ENCODE peak calls at places on chromosome 21, in five cellular contexts. One of them, this sample, is unnamed.

GRCh38 chr21:21715286-21715969 is 717.2 kb downstream of the NCAM2 start:
- DNase-seq in activated naive CD4-positive, alpha-beta T cell: no peak
- DNase-seq in activated CD4-positive, alpha-beta T cell treated with anti-CD3 and anti-CD28 coated beads, Interleukin-2, amount 50 U/mL, for 24 hours: no peak
- DNase-seq in effector CD4-positive, alpha-beta T cell: no peak
- DNase-seq in activated CD8-positive, alpha-beta memory T cell treated with anti-CD3 and anti-CD28 coated beads for 24 hours: no peak
- DNase-seq in this sample: no peak

GRCh38 chr21:42160950-42161225 is 58.1 kb upstream of the ABCG1 start:
- DNase-seq in effector CD4-positive, alpha-beta T cell: no peak
- DNase-seq in activated CD4-positive, alpha-beta T cell treated with anti-CD3 and anti-CD28 coated beads, Interleukin-2, amount 50 U/mL, for 24 hours: no peak
- DNase-seq in activated naive CD4-positive, alpha-beta T cell: no peak
- DNase-seq in activated CD8-positive, alpha-beta memory T cell treated with anti-CD3 and anti-CD28 coated beads for 24 hours: no peak
- DNase-seq in this sample: no peak

GRCh38 chr21:44913425-44914175 is 7.1 kb downstream of the ITGB2 start:
- DNase-seq in activated CD4-positive, alpha-beta T cell treated with anti-CD3 and anti-CD28 coated beads, Interleukin-2, amount 50 U/mL, for 24 hours: no peak
- DNase-seq in activated naive CD4-positive, alpha-beta T cell: no peak
- DNase-seq in activated CD8-positive, alpha-beta memory T cell treated with anti-CD3 and anti-CD28 coated beads for 24 hours: no peak
- DNase-seq in effector CD4-positive, alpha-beta T cell: no peak
- DNase-seq in this sample: no peak

GRCh38 chr21:31343680-31344480 is at the start of gene TIAM1:
- DNase-seq in activated naive CD4-positive, alpha-beta T cell: no peak
- DNase-seq in activated CD8-positive, alpha-beta memory T cell treated with anti-CD3 and anti-CD28 coated beads for 24 hours: peak; percentile 73
- DNase-seq in activated CD4-positive, alpha-beta T cell treated with anti-CD3 and anti-CD28 coated beads, Interleukin-2, amount 50 U/mL, for 24 hours: no peak
- DNase-seq in effector CD4-positive, alpha-beta T cell: no peak
- DNase-seq in this sample: no peak

GRCh38 chr21:40686526-40686925 is 160.4 kb downstream of the DSCAM start:
- DNase-seq in activated naive CD4-positive, alpha-beta T cell: no peak
- DNase-seq in effector CD4-positive, alpha-beta T cell: no peak
- DNase-seq in activated CD8-positive, alpha-beta memory T cell treated with anti-CD3 and anti-CD28 coated beads for 24 hours: no peak
- DNase-seq in activated CD4-positive, alpha-beta T cell treated with anti-CD3 and anti-CD28 coated beads, Interleukin-2, amount 50 U/mL, for 24 hours: no peak
- DNase-seq in this sample: no peak

GRCh38 chr21:9774347-9774746 is 747.0 kb upstream of the TPTE start:
- DNase-seq in effector CD4-positive, alpha-beta T cell: no peak
- DNase-seq in activated naive CD4-positive, alpha-beta T cell: no peak
- DNase-seq in activated CD4-positive, alpha-beta T cell treated with anti-CD3 and anti-CD28 coated beads, Interleukin-2, amount 50 U/mL, for 24 hours: no peak
- DNase-seq in activated CD8-positive, alpha-beta memory T cell treated with anti-CD3 and anti-CD28 coated beads for 24 hours: no peak
- DNase-seq in this sample: no peak

GRCh38 chr21:25421327-25422028 is 185.8 kb downstream of the MRPL39 start:
- DNase-seq in activated naive CD4-positive, alpha-beta T cell: no peak
- DNase-seq in activated CD4-positive, alpha-beta T cell treated with anti-CD3 and anti-CD28 coated beads, Interleukin-2, amount 50 U/mL, for 24 hours: peak; percentile 24
- DNase-seq in effector CD4-positive, alpha-beta T cell: peak; percentile 46
- DNase-seq in activated CD8-positive, alpha-beta memory T cell treated with anti-CD3 and anti-CD28 coated beads for 24 hours: peak; percentile 69
- DNase-seq in this sample: no peak

GRCh38 chr21:14842641-14843040 is 222.2 kb downstream of the NRIP1 start:
- DNase-seq in activated naive CD4-positive, alpha-beta T cell: no peak
- DNase-seq in effector CD4-positive, alpha-beta T cell: no peak
- DNase-seq in activated CD4-positive, alpha-beta T cell treated with anti-CD3 and anti-CD28 coated beads, Interleukin-2, amount 50 U/mL, for 24 hours: no peak
- DNase-seq in activated CD8-positive, alpha-beta memory T cell treated with anti-CD3 and anti-CD28 coated beads for 24 hours: no peak
- DNase-seq in this sample: no peak

GRCh38 chr21:36959020-36959835 is 7.2 kb downstream of the HLCS start:
- DNase-seq in effector CD4-positive, alpha-beta T cell: no peak
- DNase-seq in activated CD8-positive, alpha-beta memory T cell treated with anti-CD3 and anti-CD28 coated beads for 24 hours: no peak
- DNase-seq in activated CD4-positive, alpha-beta T cell treated with anti-CD3 and anti-CD28 coated beads, Interleukin-2, amount 50 U/mL, for 24 hours: no peak
- DNase-seq in activated naive CD4-positive, alpha-beta T cell: no peak
- DNase-seq in this sample: no peak

GRCh38 chr21:33115586-33116541 is 45.9 kb downstream of the OLIG1 start:
- DNase-seq in activated CD4-positive, alpha-beta T cell treated with anti-CD3 and anti-CD28 coated beads, Interleukin-2, amount 50 U/mL, for 24 hours: no peak
- DNase-seq in activated naive CD4-positive, alpha-beta T cell: no peak
- DNase-seq in effector CD4-positive, alpha-beta T cell: no peak
- DNase-seq in activated CD8-positive, alpha-beta memory T cell treated with anti-CD3 and anti-CD28 coated beads for 24 hours: no peak
- DNase-seq in this sample: no peak

GRCh38 chr21:37564341-37564923 is 197.9 kb downstream of the DYRK1A start:
- DNase-seq in activated CD4-positive, alpha-beta T cell treated with anti-CD3 and anti-CD28 coated beads, Interleukin-2, amount 50 U/mL, for 24 hours: peak; percentile 73
- DNase-seq in activated CD8-positive, alpha-beta memory T cell treated with anti-CD3 and anti-CD28 coated beads for 24 hours: peak; percentile 93
- DNase-seq in effector CD4-positive, alpha-beta T cell: peak; percentile 85
- DNase-seq in activated naive CD4-positive, alpha-beta T cell: peak; percentile 69
- DNase-seq in this sample: no peak

GRCh38 chr21:15058718-15059316 is 6.0 kb downstream of the NRIP1 start:
- DNase-seq in activated CD8-positive, alpha-beta memory T cell treated with anti-CD3 and anti-CD28 coated beads for 24 hours: no peak
- DNase-seq in activated naive CD4-positive, alpha-beta T cell: no peak
- DNase-seq in effector CD4-positive, alpha-beta T cell: no peak
- DNase-seq in activated CD4-positive, alpha-beta T cell treated with anti-CD3 and anti-CD28 coated beads, Interleukin-2, amount 50 U/mL, for 24 hours: no peak
- DNase-seq in this sample: no peak

GRCh38 chr21:42844411-42845113 is 34.8 kb downstream of the WDR4 start:
- DNase-seq in activated CD4-positive, alpha-beta T cell treated with anti-CD3 and anti-CD28 coated beads, Interleukin-2, amount 50 U/mL, for 24 hours: no peak
- DNase-seq in activated naive CD4-positive, alpha-beta T cell: no peak
- DNase-seq in activated CD8-positive, alpha-beta memory T cell treated with anti-CD3 and anti-CD28 coated beads for 24 hours: no peak
- DNase-seq in effector CD4-positive, alpha-beta T cell: no peak
- DNase-seq in this sample: no peak

GRCh38 chr21:20728691-20729090 is 269.5 kb upstream of the NCAM2 start:
- DNase-seq in activated CD8-positive, alpha-beta memory T cell treated with anti-CD3 and anti-CD28 coated beads for 24 hours: no peak
- DNase-seq in activated CD4-positive, alpha-beta T cell treated with anti-CD3 and anti-CD28 coated beads, Interleukin-2, amount 50 U/mL, for 24 hours: no peak
- DNase-seq in effector CD4-positive, alpha-beta T cell: no peak
- DNase-seq in activated naive CD4-positive, alpha-beta T cell: no peak
- DNase-seq in this sample: no peak

GRCh38 chr21:25459993-25460392 is 147.3 kb downstream of the MRPL39 start:
- DNase-seq in activated naive CD4-positive, alpha-beta T cell: no peak
- DNase-seq in activated CD8-positive, alpha-beta memory T cell treated with anti-CD3 and anti-CD28 coated beads for 24 hours: no peak
- DNase-seq in effector CD4-positive, alpha-beta T cell: no peak
- DNase-seq in activated CD4-positive, alpha-beta T cell treated with anti-CD3 and anti-CD28 coated beads, Interleukin-2, amount 50 U/mL, for 24 hours: no peak
- DNase-seq in this sample: no peak

GRCh38 chr21:32412162-32412997 is at the start of gene EVA1C:
- DNase-seq in activated CD8-positive, alpha-beta memory T cell treated with anti-CD3 and anti-CD28 coated beads for 24 hours: peak; percentile 88
- DNase-seq in effector CD4-positive, alpha-beta T cell: peak; percentile 67
- DNase-seq in activated CD4-positive, alpha-beta T cell treated with anti-CD3 and anti-CD28 coated beads, Interleukin-2, amount 50 U/mL, for 24 hours: peak; percentile 49
- DNase-seq in activated naive CD4-positive, alpha-beta T cell: peak; percentile 58
- DNase-seq in this sample: no peak

GRCh38 chr21:37971390-37971789 is 55.1 kb upstream of the KCNJ6 start:
- DNase-seq in activated CD8-positive, alpha-beta memory T cell treated with anti-CD3 and anti-CD28 coated beads for 24 hours: no peak
- DNase-seq in effector CD4-positive, alpha-beta T cell: no peak
- DNase-seq in activated naive CD4-positive, alpha-beta T cell: no peak
- DNase-seq in activated CD4-positive, alpha-beta T cell treated with anti-CD3 and anti-CD28 coated beads, Interleukin-2, amount 50 U/mL, for 24 hours: no peak
- DNase-seq in this sample: no peak

GRCh38 chr21:27269646-27270045 is 302.8 kb upstream of the ADAMTS5 start:
- DNase-seq in activated naive CD4-positive, alpha-beta T cell: no peak
- DNase-seq in effector CD4-positive, alpha-beta T cell: no peak
- DNase-seq in activated CD4-positive, alpha-beta T cell treated with anti-CD3 and anti-CD28 coated beads, Interleukin-2, amount 50 U/mL, for 24 hours: no peak
- DNase-seq in activated CD8-positive, alpha-beta memory T cell treated with anti-CD3 and anti-CD28 coated beads for 24 hours: no peak
- DNase-seq in this sample: no peak

GRCh38 chr21:26840912-26841311 is 4.3 kb downstream of the ADAMTS1 start:
- DNase-seq in activated CD8-positive, alpha-beta memory T cell treated with anti-CD3 and anti-CD28 coated beads for 24 hours: no peak
- DNase-seq in activated naive CD4-positive, alpha-beta T cell: no peak
- DNase-seq in effector CD4-positive, alpha-beta T cell: no peak
- DNase-seq in activated CD4-positive, alpha-beta T cell treated with anti-CD3 and anti-CD28 coated beads, Interleukin-2, amount 50 U/mL, for 24 hours: no peak
- DNase-seq in this sample: no peak

GRCh38 chr21:37182222-37182621 is 84.9 kb downstream of the VPS26C start:
- DNase-seq in activated CD8-positive, alpha-beta memory T cell treated with anti-CD3 and anti-CD28 coated beads for 24 hours: no peak
- DNase-seq in effector CD4-positive, alpha-beta T cell: no peak
- DNase-seq in activated CD4-positive, alpha-beta T cell treated with anti-CD3 and anti-CD28 coated beads, Interleukin-2, amount 50 U/mL, for 24 hours: no peak
- DNase-seq in activated naive CD4-positive, alpha-beta T cell: no peak
- DNase-seq in this sample: no peak

GRCh38 chr21:33813832-33814231 is 101.8 kb downstream of the ATP5PO start:
- DNase-seq in activated CD4-positive, alpha-beta T cell treated with anti-CD3 and anti-CD28 coated beads, Interleukin-2, amount 50 U/mL, for 24 hours: no peak
- DNase-seq in activated naive CD4-positive, alpha-beta T cell: no peak
- DNase-seq in effector CD4-positive, alpha-beta T cell: no peak
- DNase-seq in activated CD8-positive, alpha-beta memory T cell treated with anti-CD3 and anti-CD28 coated beads for 24 hours: no peak
- DNase-seq in this sample: no peak

GRCh38 chr21:41611966-41612606 is 104.1 kb upstream of the TMPRSS2 start:
- DNase-seq in effector CD4-positive, alpha-beta T cell: no peak
- DNase-seq in activated CD4-positive, alpha-beta T cell treated with anti-CD3 and anti-CD28 coated beads, Interleukin-2, amount 50 U/mL, for 24 hours: no peak
- DNase-seq in activated naive CD4-positive, alpha-beta T cell: no peak
- DNase-seq in activated CD8-positive, alpha-beta memory T cell treated with anti-CD3 and anti-CD28 coated beads for 24 hours: no peak
- DNase-seq in this sample: no peak

GRCh38 chr21:32475162-32475812 is 62.8 kb downstream of the EVA1C start:
- DNase-seq in activated naive CD4-positive, alpha-beta T cell: no peak
- DNase-seq in activated CD4-positive, alpha-beta T cell treated with anti-CD3 and anti-CD28 coated beads, Interleukin-2, amount 50 U/mL, for 24 hours: no peak
- DNase-seq in activated CD8-positive, alpha-beta memory T cell treated with anti-CD3 and anti-CD28 coated beads for 24 hours: no peak
- DNase-seq in effector CD4-positive, alpha-beta T cell: no peak
- DNase-seq in this sample: no peak